ENCODE peak calls at places on chromosomes 13 and 19, in four cellular contexts. T, S, D and H are unnamed samples.

GRCh38 chr19:45496349-45496953 is 396 bp downstream of the RTN2 start:
- DNase-seq in T (peak), S (peak), D (no peak), H (no peak)

GRCh38 chr13:97395437-97396136 is 38.4 kb upstream of the RAP2A start:
- DNase-seq in T (no peak), S (no peak), D (no peak), H (no peak)

GRCh38 chr13:44967656-44968451 is 21.4 kb downstream of the NUFIP1 start:
- DNase-seq in T (no peak), S (no peak), D (no peak), H (no peak)

GRCh38 chr19:6092329-6093286 is 17.7 kb downstream of the RFX2 start:
- DNase-seq in T (no peak), S (peak), D (peak), H (peak)

GRCh38 chr13:51625555-51626345 is 41.5 kb downstream of the WDFY2 start:
- DNase-seq in T (no peak), S (no peak), D (peak), H (no peak)

GRCh38 chr13:74003374-74003773 is 130.8 kb downstream of the KLF12 start:
- DNase-seq in T (no peak), S (no peak), D (no peak), H (no peak)

GRCh38 chr19:17966115-17966455 is 822 bp upstream of the KCNN1 start:
- DNase-seq in T (no peak), S (no peak), D (no peak), H (no peak)

GRCh38 chr19:16509141-16510061 is 13.2 kb downstream of the C19orf44 start:
- DNase-seq in T (no peak), S (no peak), D (no peak), H (no peak)

GRCh38 chr19:2477141-2477710 is 1.3 kb downstream of the GADD45B start:
- DNase-seq in T (no peak), S (peak), D (no peak), H (no peak)

GRCh38 chr13:38308736-38309135 is 40.9 kb upstream of the UFM1 start:
- DNase-seq in T (no peak), S (no peak), D (peak), H (no peak)

GRCh38 chr13:70107498-70108271 is at the start of gene ATXN8OS:
- DNase-seq in T (no peak), S (no peak), D (no peak), H (no peak)

GRCh38 chr19:7391218-7391670 is 42.5 kb downstream of the ARHGEF18 start:
- DNase-seq in T (no peak), S (no peak), D (no peak), H (no peak)

GRCh38 chr13:46386996-46387851 is at the start of gene RUBCNL:
- DNase-seq in T (peak), S (peak), D (no peak), H (no peak)

GRCh38 chr13:21420706-21421105 is 38.4 kb downstream of the ZDHHC20 start:
- DNase-seq in T (no peak), S (no peak), D (peak), H (no peak)

GRCh38 chr13:109383683-109384082 is 402.7 kb downstream of the IRS2 start:
- DNase-seq in T (no peak), S (no peak), D (peak), H (no peak)

GRCh38 chr19:6509118-6509971 is 7.2 kb upstream of the TUBB4A start:
- DNase-seq in T (no peak), S (peak), D (peak), H (no peak)

GRCh38 chr13:78497702-78498319 is 105.5 kb downstream of the POU4F1 start:
- DNase-seq in T (no peak), S (no peak), D (no peak), H (no peak)

GRCh38 chr13:32087955-32088747 is 56.6 kb downstream of the FRY start:
- DNase-seq in T (no peak), S (no peak), D (no peak), H (no peak)

GRCh38 chr13:45796421-45796960 is 55.1 kb downstream of the SIAH3 start:
- DNase-seq in T (no peak), S (no peak), D (no peak), H (no peak)

GRCh38 chr13:45276887-45277286 is 64.1 kb downstream of the TPT1 start:
- DNase-seq in T (no peak), S (no peak), D (no peak), H (no peak)

GRCh38 chr19:5895409-5895808 is 8.2 kb downstream of the NDUFA11 start:
- DNase-seq in T (no peak), S (no peak), D (no peak), H (no peak)

GRCh38 chr13:33606692-33607091 is 211.3 kb upstream of the RFC3 start:
- DNase-seq in T (no peak), S (no peak), D (no peak), H (no peak)

GRCh38 chr13:44266305-44266704 is 107.3 kb upstream of the SERP2 start:
- DNase-seq in T (no peak), S (no peak), D (no peak), H (no peak)

GRCh38 chr13:25180795-25181537 is 8.9 kb upstream of the AMER2 start:
- DNase-seq in T (no peak), S (no peak), D (no peak), H (no peak)

GRCh38 chr13:20585371-20585770 is 18.4 kb downstream of the IFT88 start:
- DNase-seq in T (no peak), S (no peak), D (no peak), H (no peak)

GRCh38 chr19:18317998-18318800 is 4.7 kb downstream of the LSM4 start:
- DNase-seq in T (peak), S (no peak), D (no peak), H (no peak)

GRCh38 chr19:16886305-16886880 is 2.4 kb upstream of the F2RL3 start:
- DNase-seq in T (no peak), S (peak), D (no peak), H (no peak)